ENCODE peak calls at places on chromosomes 3 and 15, in eight cellular contexts. M, G, V, C, E, N, X and J are unnamed samples. For H3K27me3 and H3K4me1, the result is how much of the 10 kb centered on the place peaks cover.

GRCh38 chr15:63372753-63373152 is 8.9 kb downstream of the CA12 start:
- DNase-seq in G (no peak), M (no peak), C (no peak), E (peak), V (no peak), X (no peak), N (peak), J (no peak)

GRCh38 chr3:75342425-75342824 is 321.7 kb upstream of the FRG2C start:
- DNase-seq in X (no peak), V (no peak), M (no peak), E (no peak), G (no peak), N (no peak), C (no peak), J (no peak)

GRCh38 chr3:143329567-143330164 is 210.1 kb downstream of the CHST2 start:
- DNase-seq in M (no peak), C (peak), X (peak), G (no peak), V (no peak), N (peak), E (peak), J (peak)

GRCh38 chr3:40387001-40387894 is at the start of gene ENTPD3:
- DNase-seq in C (no peak), G (peak), M (peak), E (peak), X (peak), V (no peak), N (peak), J (peak)

GRCh38 chr3:43768594-43768993 is 77.9 kb downstream of the ABHD5 start:
- DNase-seq in N (peak), C (no peak), G (no peak), V (no peak), E (no peak), M (no peak), X (no peak), J (no peak)

GRCh38 chr3:161171639-161172552 is 49.2 kb upstream of the NMD3 start:
- DNase-seq in M (no peak), X (no peak), E (peak), G (no peak), N (no peak), C (peak), V (no peak), J (no peak)

GRCh38 chr3:150775001-150775599 is 12.1 kb upstream of the SIAH2 start:
- DNase-seq in C (peak), N (peak), V (no peak), G (no peak), X (no peak), E (peak), M (no peak), J (no peak)

GRCh38 chr15:49273734-49274318 is 103.8 kb downstream of the GALK2 start:
- DNase-seq in N (peak), G (no peak), M (no peak), C (no peak), E (no peak), V (no peak), X (no peak), J (no peak)

GRCh38 chr3:32238816-32239637 is 547 bp downstream of the CMTM8 start:
- DNase-seq in M (no peak), E (peak), G (no peak), C (peak), X (peak), N (peak), V (peak), J (peak)

GRCh38 chr3:106728315-106728821 is 648.9 kb upstream of the CCDC54 start:
- DNase-seq in C (peak), X (no peak), G (no peak), N (peak), M (no peak), V (no peak), E (peak), J (peak)

GRCh38 chr15:63517614-63518013 is 13.2 kb downstream of the USP3 start:
- DNase-seq in C (no peak), G (no peak), V (no peak), N (no peak), X (no peak), M (no peak), E (no peak), J (no peak)

GRCh38 chr3:131868203-131868602 is 166.6 kb downstream of the CPNE4 start:
- DNase-seq in E (no peak), V (no peak), M (no peak), X (no peak), G (no peak), C (no peak), N (no peak), J (no peak)

GRCh38 chr3:188834349-188834748 is 337.4 kb upstream of the TPRG1 start:
- DNase-seq in E (no peak), N (no peak), V (no peak), M (no peak), G (no peak), C (no peak), X (no peak), J (no peak)

GRCh38 chr3:161474139-161474538 is 22.5 kb upstream of the OTOL1 start:
- DNase-seq in N (peak), G (no peak), M (no peak), X (no peak), C (peak), E (no peak), V (no peak), J (no peak)

GRCh38 chr3:159783780-159784747 is 204.6 kb upstream of the IL12A start:
- DNase-seq in C (peak), M (no peak), E (peak), V (no peak), G (no peak), X (no peak), N (no peak), J (no peak)

GRCh38 chr3:45793482-45794176 is 2.7 kb downstream of the SLC6A20 start:
- DNase-seq in G (no peak), V (no peak), M (no peak), E (no peak), C (no peak), N (no peak), X (no peak), J (no peak)

GRCh38 chr15:67832031-67832551 is 6.8 kb downstream of the SKOR1 start:
- DNase-seq in V (no peak), E (no peak), X (no peak), N (peak), M (no peak), C (peak), G (no peak), J (no peak)

GRCh38 chr15:27483124-27483523 is 512.1 kb downstream of the GABRG3 start:
- DNase-seq in C (no peak), G (no peak), M (no peak), E (no peak), V (no peak), N (no peak), X (no peak), J (no peak)

GRCh38 chr15:99987119-99987506 is 253.9 kb upstream of the LYSMD4 start:
- DNase-seq in E (no peak), M (no peak), V (no peak), C (peak), G (no peak), X (no peak), N (no peak), J (no peak)

GRCh38 chr3:30504939-30505338 is 101.5 kb upstream of the TGFBR2 start:
- DNase-seq in G (no peak), M (no peak), E (peak), X (no peak), V (no peak), N (no peak), C (no peak), J (no peak)

GRCh38 chr3:63141-63845 is 133.3 kb upstream of the CHL1 start:
- DNase-seq in C (no peak), N (no peak), E (peak), X (no peak), M (no peak), V (no peak), G (no peak), J (no peak)

GRCh38 chr15:57595011-57595866 is 3.5 kb downstream of the MYZAP start:
- DNase-seq in G (no peak), V (no peak), N (no peak), M (no peak), E (no peak), X (no peak), C (peak), J (no peak)

GRCh38 chr15:63135281-63135680 is 13.6 kb downstream of the LACTB start:
- DNase-seq in N (peak), M (no peak), G (no peak), C (no peak), X (no peak), V (no peak), E (peak), J (no peak)

GRCh38 chr15:99562238-99562637 is 3.5 kb upstream of the MEF2A start:
- DNase-seq in X (no peak), M (no peak), N (no peak), V (no peak), E (no peak), G (no peak), C (no peak), J (no peak)

GRCh38 chr15:33084661-33085060 is 109.9 kb downstream of the FMN1 start:
- DNase-seq in C (no peak), N (no peak), G (no peak), E (no peak), M (no peak), X (no peak), V (no peak), J (no peak)

GRCh38 chr3:12907296-12907695 is 65.9 kb upstream of the RPL32 start:
- DNase-seq in C (no peak), N (no peak), M (no peak), X (no peak), G (no peak), V (no peak), E (no peak), J (no peak)

GRCh38 chr3:197960694-197961581 is 921 bp downstream of the LMLN start:
- DNase-seq in V (no peak), N (peak), G (no peak), E (no peak), M (no peak), X (no peak), C (no peak), J (no peak)

GRCh38 chr3:111238896-111239295 is 167.3 kb downstream of the NECTIN3 start:
- DNase-seq in C (no peak), N (no peak), V (no peak), E (no peak), G (no peak), M (no peak), X (no peak), J (no peak)

GRCh38 chr3:40828741-40829415 is 304.1 kb downstream of the ZNF621 start:
- DNase-seq in V (no peak), E (no peak), N (no peak), M (no peak), G (no peak), X (no peak), C (no peak), J (no peak)

GRCh38 chr3:62369476-62369743 is 3.9 kb downstream of the FEZF2 start:
- DNase-seq in G (no peak), V (no peak), C (no peak), X (no peak), N (no peak), M (no peak), E (no peak), J (no peak)
- H3K27me3 ChIP-seq in G (half or more), V (under half), C (under half), X (half or more), N (half or more), M (under half), E (half or more), J (under half)

DNA sequence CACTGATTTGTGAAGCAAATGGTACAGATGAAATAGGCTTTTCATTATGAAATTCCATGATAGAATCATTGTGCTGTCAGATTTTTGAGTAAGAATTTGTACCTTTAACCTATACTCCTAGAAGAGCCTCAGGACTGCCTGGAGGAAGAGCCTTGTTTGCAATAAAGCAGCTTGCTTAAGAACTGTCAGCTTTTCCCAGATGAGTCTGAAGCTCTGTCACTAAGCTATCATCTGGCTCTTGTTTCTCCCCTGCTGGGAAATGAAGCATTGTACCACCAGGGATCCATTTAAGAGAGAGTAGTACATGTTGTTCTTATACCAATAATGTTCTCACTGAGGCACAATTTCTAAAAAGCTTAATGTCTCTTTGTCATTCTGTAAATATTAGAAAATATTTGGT is 85.1 kb upstream of the FLNB start:
- DNase-seq in V (no peak), C (no peak), N (no peak), G (no peak), X (no peak), E (no peak), M (no peak), J (no peak)
- H3K4me1 ChIP-seq in V (under half), C (under half), N (half or more), G (under half), X (under half), E (under half), M (under half), J (under half)

DNA sequence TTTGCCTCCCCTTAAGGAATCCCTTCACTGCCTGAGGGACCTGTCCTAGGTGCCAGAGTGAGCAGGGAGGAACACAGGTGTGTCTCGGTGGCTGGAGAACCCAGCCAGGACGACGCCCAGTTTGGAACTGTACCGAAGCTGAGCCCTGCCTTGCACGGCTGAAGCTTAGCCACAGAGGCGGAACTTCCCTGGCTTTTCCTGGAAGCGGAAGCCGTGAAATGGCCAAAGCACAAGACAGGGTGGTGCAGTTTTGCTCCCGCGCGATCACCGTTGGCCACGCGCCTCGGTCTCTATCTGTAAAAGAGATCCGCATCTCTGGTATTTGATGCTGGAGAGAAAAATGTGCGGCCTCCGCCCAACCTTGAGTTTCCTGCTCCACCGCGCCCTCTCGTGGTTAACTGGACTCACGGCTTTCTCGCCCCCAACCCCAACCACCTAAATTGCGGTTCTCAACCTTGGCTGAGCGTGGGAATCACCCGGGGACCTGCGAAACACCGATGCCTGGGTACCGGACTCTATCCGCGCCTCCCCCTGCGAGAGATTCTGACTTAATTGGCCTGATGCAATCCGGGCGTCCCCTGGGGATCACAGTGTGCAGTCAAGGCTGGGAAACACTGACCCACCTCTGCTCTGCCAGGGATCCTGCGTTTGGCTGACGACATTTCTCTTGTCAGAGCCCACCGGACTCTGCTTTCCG is 70.7 kb upstream of the ABHD2 start:
- DNase-seq in M (peak), C (peak), V (peak), E (peak), N (peak), G (peak), X (peak), J (peak)
- H3K4me3 ChIP-seq in M (peak), C (peak), V (peak), E (peak), N (peak), G (peak), X (no peak), J (peak)

GRCh38 chr15:42138411-42138810 is 18.0 kb downstream of the PLA2G4F start:
- DNase-seq in M (peak), N (no peak), E (no peak), V (no peak), G (no peak), X (peak), C (no peak), J (peak)

GRCh38 chr15:42137461-42138261 is 18.8 kb downstream of the PLA2G4F start:
- DNase-seq in G (peak), M (peak), V (no peak), E (peak), N (peak), X (peak), C (peak), J (peak)

GRCh38 chr15:42134617-42135243 is 21.7 kb downstream of the PLA2G4F start:
- DNase-seq in N (no peak), M (no peak), E (no peak), X (no peak), C (no peak), G (no peak), V (no peak), J (no peak)

GRCh38 chr15:42138968-42139386 is 17.5 kb downstream of the PLA2G4F start:
- DNase-seq in G (no peak), E (no peak), M (peak), C (no peak), V (no peak), N (no peak), X (peak), J (peak)

DNA sequence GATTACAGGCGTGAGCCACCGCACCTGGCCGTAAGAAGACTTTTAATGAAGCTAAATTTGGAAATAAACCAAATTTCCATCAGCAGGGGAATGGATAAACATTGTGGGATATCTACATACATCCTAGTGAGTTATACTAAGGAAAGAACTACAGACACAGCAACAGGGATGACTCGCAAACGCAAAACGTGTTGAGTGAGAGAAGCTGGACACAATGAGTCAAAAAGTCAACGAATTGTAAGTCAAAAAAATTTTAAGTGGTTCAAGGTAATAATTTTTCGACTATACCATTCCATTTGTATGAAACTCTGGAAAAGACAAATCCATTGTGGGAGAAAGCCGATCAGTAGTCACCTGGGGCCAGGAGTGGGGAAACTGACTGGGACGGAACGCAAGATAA is 19.9 kb downstream of the PLA2G4F start:
- DNase-seq in N (no peak), V (no peak), E (no peak), X (no peak), G (no peak), C (no peak), M (no peak), J (no peak)
- H3K27me3 ChIP-seq in N (under half), V (under half), E (under half), X (under half), G (under half), C (under half), M (under half), J (under half)

GRCh38 chr3:149581681-149582349 is 76.0 kb downstream of the WWTR1 start:
- DNase-seq in G (no peak), X (no peak), N (peak), M (no peak), V (no peak), C (peak), E (peak), J (no peak)

GRCh38 chr3:149584236-149584635 is 73.6 kb downstream of the WWTR1 start:
- DNase-seq in C (no peak), V (no peak), M (no peak), X (no peak), E (no peak), N (no peak), G (no peak), J (no peak)

GRCh38 chr3:149579838-149580542 is 77.8 kb downstream of the WWTR1 start:
- DNase-seq in C (no peak), G (no peak), E (peak), N (peak), V (no peak), M (no peak), X (no peak), J (no peak)

GRCh38 chr3:149581248-149581647 is 76.6 kb downstream of the WWTR1 start:
- DNase-seq in C (no peak), M (no peak), G (no peak), E (peak), N (no peak), V (no peak), X (no peak), J (no peak)

DNA sequence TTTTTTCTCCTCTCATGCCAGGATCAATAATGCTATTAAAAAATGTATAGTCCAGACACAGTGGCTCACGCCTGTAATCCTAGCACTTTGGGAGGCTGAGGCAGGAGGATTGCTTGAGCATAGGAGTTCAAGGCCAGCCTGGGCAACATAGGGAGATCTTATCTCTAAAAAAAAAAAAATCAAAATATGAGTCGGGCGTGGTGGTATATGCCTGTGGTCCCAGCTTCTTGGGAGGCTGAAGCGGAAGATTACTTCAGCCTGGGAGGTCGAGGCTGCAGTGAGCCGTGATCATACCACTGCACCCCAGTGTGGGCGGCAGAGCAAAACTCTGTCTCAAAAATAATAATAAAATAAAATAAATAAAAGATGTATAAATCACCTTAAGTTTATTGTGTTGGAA is 75.4 kb downstream of the WWTR1 start:
- DNase-seq in X (no peak), C (peak), E (no peak), N (no peak), V (no peak), G (no peak), M (no peak), J (no peak)
- H3K4me1 ChIP-seq in X (under half), C (under half), E (under half), N (half or more), V (under half), G (under half), M (under half), J (under half)

GRCh38 chr15:65423150-65423976 is 616 bp upstream of the IGDCC4 start:
- DNase-seq in E (no peak), X (no peak), M (no peak), V (no peak), N (no peak), C (peak), G (no peak), J (no peak)
- H3K4me3 ChIP-seq in E (peak), X (no peak), M (peak), V (no peak), N (peak), C (peak), G (peak), J (peak)

DNA sequence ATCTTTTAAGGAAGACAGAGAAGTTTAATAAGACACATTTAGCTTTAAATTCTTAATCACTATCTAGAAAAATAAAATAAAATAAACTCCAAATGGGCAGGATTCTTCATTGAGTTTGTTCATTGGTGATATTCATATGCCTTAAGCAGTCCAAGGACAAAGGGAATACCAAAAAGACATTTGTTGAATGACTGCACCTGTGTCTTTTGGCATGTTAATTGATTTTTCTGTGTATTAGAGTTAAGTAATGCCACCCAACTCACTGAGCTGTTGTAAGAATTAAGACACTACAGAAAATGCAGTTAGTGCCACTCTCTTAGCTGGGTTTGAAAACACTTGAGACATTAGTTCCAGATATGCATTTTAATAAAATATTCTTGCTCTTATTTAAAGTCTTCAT is 683.6 kb upstream of the ROBO1 start:
- DNase-seq in E (no peak), V (no peak), X (no peak), C (peak), N (no peak), M (no peak), G (no peak), J (peak)
- H3K27me3 ChIP-seq in E (under half), V (under half), X (under half), C (under half), N (under half), M (under half), G (under half), J (under half)